ENCODE peak calls at places on chromosomes 1 and 21, in ten cellular contexts. T is globus pallidus; N is activated T-cell treated with anti-CD3 and anti-CD28 coated beads for 48 hours; C is stimulated activated CD8-positive, alpha-beta memory T cell treated with anti-CD3 and anti-CD28 coated beads, Interleukin-4, amount 100 ng/mL, for 1 hour; Y is NCI-H1436; I is transverse colon; E is body of pancreas; S is RWPE1; B is AG09309; Z is Calu3. K is an unnamed sample.

GRCh38 chr1:145858238-145858936 is 494 bp downstream of the PIAS3 start:
- DNase-seq in I (peak; percentile 75), C (peak; percentile 43), B (no peak), Y (peak; percentile 49), E (peak; percentile 47), S (peak; percentile 67), T (no peak), N (peak; percentile 35), Z (peak; percentile 61), K (peak; percentile 19)

GRCh38 chr21:44087426-44088400 is 19.5 kb upstream of the PWP2 start:
- DNase-seq in S (no peak), C (no peak), Z (no peak), I (no peak), B (no peak), Y (no peak), N (no peak), T (no peak), E (no peak), K (no peak)

GRCh38 chr1:16924919-16925477 is 3.3 kb downstream of the CROCC start:
- DNase-seq in Z (no peak), E (no peak), B (no peak), T (no peak), I (no peak), S (no peak), N (no peak), Y (no peak), C (no peak), K (no peak)

GRCh38 chr1:245245021-245245667 is 90.4 kb downstream of the KIF26B start:
- DNase-seq in Z (peak; percentile 62), E (peak; percentile 42), Y (no peak), C (no peak), S (no peak), I (peak; percentile 65), B (no peak), T (no peak), N (no peak), K (no peak)

GRCh38 chr21:41931041-41931451 is 22.8 kb downstream of the C2CD2 start:
- DNase-seq in T (no peak), Z (no peak), C (no peak), N (no peak), Y (no peak), I (no peak), B (no peak), S (peak; percentile 42), E (no peak), K (no peak)

GRCh38 chr1:156114919-156115513 is 505 bp downstream of the LMNA start:
- DNase-seq in N (no peak), E (peak; percentile 34), Z (no peak), Y (no peak), I (no peak), B (no peak), T (peak; percentile 67), C (no peak), S (no peak), K (no peak)

GRCh38 chr1:160096491-160097116 is 1.8 kb downstream of the IGSF8 start:
- DNase-seq in C (no peak), E (no peak), B (no peak), I (no peak), Z (no peak), Y (no peak), T (no peak), N (no peak), S (peak; percentile 70), K (no peak)

GRCh38 chr1:102919659-102920058 is 188.7 kb downstream of the COL11A1 start:
- DNase-seq in N (no peak), T (no peak), Y (no peak), I (no peak), Z (no peak), C (no peak), S (no peak), B (peak; percentile 28), E (no peak), K (no peak)

GRCh38 chr1:232627645-232628334 is 2.1 kb downstream of the SIPA1L2 start:
- DNase-seq in S (peak; percentile 72), N (no peak), E (no peak), C (no peak), T (peak; percentile 66), Y (peak; percentile 84), Z (peak; percentile 40), I (no peak), B (no peak), K (no peak)

GRCh38 chr1:39462074-39462473 is 29.4 kb upstream of the BMP8A start:
- DNase-seq in E (no peak), T (no peak), N (no peak), C (no peak), B (no peak), Z (no peak), S (no peak), I (no peak), Y (no peak), K (no peak)

GRCh38 chr1:240044620-240045019 is 47.1 kb upstream of the FMN2 start:
- DNase-seq in C (no peak), N (no peak), T (no peak), I (no peak), S (no peak), Y (no peak), B (peak; percentile 28), E (no peak), Z (no peak), K (no peak)

GRCh38 chr1:170670751-170671628 is 7.1 kb downstream of the PRRX1 start:
- DNase-seq in B (no peak), Z (no peak), I (peak; percentile 65), E (peak; percentile 21), C (no peak), Y (no peak), T (no peak), S (no peak), N (no peak), K (no peak)

GRCh38 chr1:102531031-102531430 is 534.3 kb upstream of the OLFM3 start:
- DNase-seq in C (no peak), N (no peak), S (no peak), B (no peak), Y (no peak), T (no peak), Z (no peak), I (no peak), E (no peak), K (no peak)

GRCh38 chr1:20849100-20849499 is 62.0 kb upstream of the HP1BP3 start:
- DNase-seq in C (no peak), Y (no peak), Z (no peak), T (no peak), B (no peak), N (no peak), E (no peak), I (no peak), S (no peak), K (no peak)

GRCh38 chr1:208235983-208236761 is 8.0 kb downstream of the PLXNA2 start:
- DNase-seq in E (no peak), T (no peak), N (no peak), C (no peak), S (no peak), Z (peak; percentile 34), I (peak; percentile 77), Y (no peak), B (no peak), K (no peak)

GRCh38 chr1:59692591-59692990 is 122.2 kb upstream of the HOOK1 start:
- DNase-seq in Z (no peak), T (no peak), S (no peak), C (no peak), B (peak; percentile 97), E (no peak), I (no peak), Y (peak; percentile 4), N (no peak), K (no peak)

GRCh38 chr1:152495066-152495675 is 15.4 kb upstream of the LCE5A start:
- DNase-seq in E (no peak), Y (no peak), N (no peak), I (peak; percentile 51), C (no peak), Z (peak; percentile 74), S (no peak), B (no peak), T (no peak), K (no peak)

GRCh38 chr1:41823453-41823852 is 95.3 kb downstream of the HIVEP3 start:
- DNase-seq in N (no peak), Z (peak; percentile 6), C (no peak), B (no peak), Y (no peak), S (no peak), I (no peak), E (no peak), T (no peak), K (no peak)

GRCh38 chr1:38253314-38253713 is 206.7 kb upstream of the POU3F1 start:
- DNase-seq in Z (no peak), I (no peak), T (no peak), S (no peak), C (no peak), Y (no peak), N (no peak), E (no peak), B (no peak), K (no peak)

GRCh38 chr1:193437785-193438184 is 251.4 kb upstream of the B3GALT2 start:
- DNase-seq in S (peak; percentile 13), I (no peak), T (no peak), N (no peak), B (no peak), Z (no peak), E (no peak), Y (no peak), C (no peak), K (no peak)

GRCh38 chr1:245292571-245292970 is 137.8 kb downstream of the KIF26B start:
- DNase-seq in N (no peak), Y (no peak), I (no peak), B (no peak), S (no peak), Z (no peak), E (no peak), T (no peak), C (no peak), K (no peak)

GRCh38 chr1:174942547-174943255 is 57.0 kb upstream of the CACYBP start:
- DNase-seq in Z (no peak), C (no peak), Y (peak; percentile 41), N (no peak), B (no peak), E (no peak), S (no peak), I (no peak), T (peak; percentile 51), K (no peak)

GRCh38 chr1:201999625-202000238 is 10.7 kb upstream of the ELF3 start:
- DNase-seq in N (peak; percentile 3), Z (peak; percentile 65), I (peak; percentile 49), B (no peak), Y (peak; percentile 81), E (peak; percentile 67), S (peak; percentile 78), T (no peak), C (no peak), K (no peak)

GRCh38 chr1:229287257-229287656 is 16.3 kb downstream of the RAB4A start:
- DNase-seq in C (no peak), T (peak; percentile 57), Y (no peak), Z (no peak), N (no peak), S (no peak), E (no peak), I (no peak), B (no peak), K (no peak)

GRCh38 chr21:43902441-43902840 is 37.4 kb downstream of the AGPAT3 start:
- DNase-seq in Z (no peak), Y (no peak), S (no peak), C (no peak), N (no peak), B (no peak), T (no peak), E (no peak), I (no peak), K (no peak)

GRCh38 chr21:29290245-29290644 is 8.5 kb upstream of the BACH1 start:
- DNase-seq in Z (no peak), C (no peak), I (no peak), S (no peak), T (no peak), N (no peak), Y (no peak), B (no peak), E (no peak), K (no peak)

GRCh38 chr1:221712776-221713431 is 29.0 kb downstream of the DUSP10 start:
- DNase-seq in T (no peak), S (no peak), B (no peak), N (peak; percentile 65), Z (no peak), I (peak; percentile 64), E (no peak), Y (no peak), C (peak; percentile 60), K (no peak)

GRCh38 chr1:3928622-3929021 is 28.6 kb upstream of the C1orf174 start:
- DNase-seq in C (no peak), Z (no peak), S (no peak), E (no peak), I (no peak), T (no peak), Y (no peak), B (no peak), N (no peak), K (no peak)

K was measured in esophagus squamous epithelium.